ENCODE peak calls at places on chromosome 9, in seven cellular contexts. D is posterior cingulate gyrus; E is fibroblast of mammary gland; T is activated CD8-positive, alpha-beta memory T cell treated with anti-CD3 and anti-CD28 coated beads, Interleukin-2, amount 50 U/mL, for 4 hours; I is activated T-helper 9 cell treated with anti-CD3 and anti-CD28 coated beads, Interleukin-2, amount 50 U/mL, for 16 hours; W is Caki2; H is transverse colon. S is an unnamed sample.

GRCh38 chr9:120925535-120926396 is 830 bp downstream of the TRAF1 start:
- DNase-seq in D (no peak), I (peak; percentile 72), T (peak; percentile 86), E (peak; percentile 95), H (no peak), W (peak; percentile 85), S (no peak)

GRCh38 chr9:131402738-131403492 is 9.0 kb downstream of the PRRC2B start:
- DNase-seq in H (peak; percentile 79), E (peak; percentile 94), W (peak; percentile 66), D (peak; percentile 58), T (no peak), I (no peak), S (peak; percentile 90)

GRCh38 chr9:85876628-85877027 is 64.3 kb upstream of the NAA35 start:
- DNase-seq in E (peak; percentile 5), D (no peak), I (no peak), H (no peak), W (no peak), T (no peak), S (no peak)

GRCh38 chr9:109568568-109569210 is 70.6 kb upstream of the PTPN3 start:
- DNase-seq in T (no peak), E (no peak), H (no peak), W (no peak), D (no peak), I (no peak), S (peak; percentile 20)

GRCh38 chr9:124774131-124774978 is 2.6 kb upstream of the OLFML2A start:
- DNase-seq in E (peak; percentile 76), W (peak; percentile 72), H (peak; percentile 89), I (peak; percentile 73), D (peak; percentile 65), T (peak; percentile 84), S (peak; percentile 87)

GRCh38 chr9:128653941-128654340 is 2.7 kb downstream of the DYNC2I2 start:
- DNase-seq in I (no peak), D (no peak), W (no peak), H (no peak), E (no peak), T (no peak), S (no peak)

GRCh38 chr9:77453857-77454647 is 194.1 kb downstream of the GNA14 start:
- DNase-seq in H (no peak), I (no peak), E (no peak), D (no peak), T (no peak), W (no peak), S (peak; percentile 85)

GRCh38 chr9:122125158-122125890 is 32.2 kb upstream of the TTLL11 start:
- DNase-seq in D (peak; percentile 75), T (peak; percentile 81), E (peak; percentile 74), H (peak; percentile 81), I (peak; percentile 67), W (peak; percentile 49), S (peak; percentile 78)

GRCh38 chr9:128051932-128052734 is 15.0 kb downstream of the NAIF1 start:
- DNase-seq in E (no peak), W (no peak), T (no peak), D (no peak), I (no peak), H (peak; percentile 76), S (peak; percentile 68)

GRCh38 chr9:116741106-116741740 is 54.1 kb downstream of the TRIM32 start:
- DNase-seq in T (no peak), I (no peak), W (no peak), D (no peak), E (no peak), H (no peak), S (no peak)

GRCh38 chr9:99726758-99727157 is 94.9 kb upstream of the NR4A3 start:
- DNase-seq in T (no peak), E (no peak), H (no peak), W (no peak), D (no peak), I (no peak), S (no peak)